ENCODE peak calls at places on chromosomes 11 and 22, in four cellular contexts. W, A, I and C are unnamed samples.

GRCh38 chr22:17172172-17172833 is 13.2 kb upstream of the HDHD5 start:
- DNase-seq in W (no peak), A (no peak), I (no peak), C (no peak)

GRCh38 chr11:70019576-70020011 is 58.5 kb upstream of the ANO1 start:
- DNase-seq in W (no peak), A (no peak), I (no peak), C (no peak)

GRCh38 chr22:46688949-46689348 is 49.1 kb downstream of the CERK start:
- DNase-seq in W (no peak), A (no peak), I (no peak), C (no peak)

GRCh38 chr11:33234397-33235168 is 22.6 kb upstream of the HIPK3 start:
- DNase-seq in W (no peak), A (no peak), I (no peak), C (no peak)

GRCh38 chr11:118142809-118143208 is 9.8 kb downstream of the SCN4B start:
- DNase-seq in W (no peak), A (no peak), I (no peak), C (no peak)

GRCh38 chr11:94493146-94493442 is 550 bp downstream of the MRE11 start:
- DNase-seq in W (no peak), A (no peak), I (no peak), C (no peak)

GRCh38 chr22:48338793-48339705 is 1488.6 kb downstream of the BRD1 start:
- DNase-seq in W (peak), A (no peak), I (no peak), C (no peak)

GRCh38 chr22:28179392-28179791 is 260.3 kb upstream of the PITPNB start:
- DNase-seq in W (no peak), A (no peak), I (no peak), C (no peak)

GRCh38 chr11:12066056-12066798 is 44.2 kb upstream of the MICAL2 start:
- DNase-seq in W (peak), A (no peak), I (peak), C (no peak)

GRCh38 chr11:112320668-112321067 is 60.0 kb upstream of the PLET1 start:
- DNase-seq in W (peak), A (no peak), I (no peak), C (no peak)

GRCh38 chr22:25282671-25283561 is 63.5 kb downstream of the CRYBB2 start:
- DNase-seq in W (no peak), A (no peak), I (no peak), C (no peak)

GRCh38 chr11:128814856-128815705 is 52.0 kb downstream of the KCNJ1 start:
- DNase-seq in W (no peak), A (no peak), I (no peak), C (no peak)

GRCh38 chr22:31504282-31504681 is 7.9 kb downstream of the SFI1 start:
- DNase-seq in W (no peak), A (no peak), I (no peak), C (no peak)

GRCh38 chr11:45366839-45367238 is 80.7 kb upstream of the SYT13 start:
- DNase-seq in W (no peak), A (no peak), I (no peak), C (no peak)

GRCh38 chr11:2186669-2187266 is 15.2 kb upstream of the TH start:
- DNase-seq in W (no peak), A (peak), I (no peak), C (peak)